ENCODE peak calls at places on chromosomes 1 and 21, in five cellular contexts. One of them, this sample, is unnamed.

GRCh38 chr1:109238382-109238781 is 11.0 kb upstream of the CELSR2 start:
- DNase-seq in Kasumi-1: no peak
- DNase-seq in central memory CD8-positive, alpha-beta T cell: no peak
- DNase-seq in NCI-H1105: no peak
- DNase-seq in glomerular endothelial cell: no peak
- DNase-seq in this sample: no peak

GRCh38 chr1:93827128-93827527 is 51.9 kb downstream of the DNTTIP2 start:
- DNase-seq in glomerular endothelial cell: no peak
- DNase-seq in NCI-H1105: no peak
- DNase-seq in Kasumi-1: no peak
- DNase-seq in central memory CD8-positive, alpha-beta T cell: no peak
- DNase-seq in this sample: no peak

GRCh38 chr1:199272690-199273089 is 633.9 kb downstream of the PTPRC start:
- DNase-seq in central memory CD8-positive, alpha-beta T cell: no peak
- DNase-seq in NCI-H1105: no peak
- DNase-seq in glomerular endothelial cell: peak; percentile 92
- DNase-seq in Kasumi-1: no peak
- DNase-seq in this sample: no peak

GRCh38 chr1:190098107-190098506 is 379.6 kb downstream of the BRINP3 start:
- DNase-seq in Kasumi-1: no peak
- DNase-seq in glomerular endothelial cell: no peak
- DNase-seq in central memory CD8-positive, alpha-beta T cell: no peak
- DNase-seq in NCI-H1105: no peak
- DNase-seq in this sample: no peak

GRCh38 chr1:1344672-1345361 is 4.4 kb downstream of the DVL1 start:
- DNase-seq in Kasumi-1: no peak
- DNase-seq in central memory CD8-positive, alpha-beta T cell: no peak
- DNase-seq in NCI-H1105: no peak
- DNase-seq in glomerular endothelial cell: no peak
- DNase-seq in this sample: no peak

GRCh38 chr21:37176716-37177115 is 90.4 kb downstream of the VPS26C start:
- DNase-seq in Kasumi-1: no peak
- DNase-seq in NCI-H1105: no peak
- DNase-seq in central memory CD8-positive, alpha-beta T cell: no peak
- DNase-seq in glomerular endothelial cell: no peak
- DNase-seq in this sample: no peak

GRCh38 chr1:184311580-184311979 is 75.2 kb upstream of the C1orf21 start:
- DNase-seq in central memory CD8-positive, alpha-beta T cell: no peak
- DNase-seq in Kasumi-1: no peak
- DNase-seq in NCI-H1105: no peak
- DNase-seq in glomerular endothelial cell: no peak
- DNase-seq in this sample: no peak

GRCh38 chr21:31204801-31205200 is 139.3 kb downstream of the TIAM1 start:
- DNase-seq in central memory CD8-positive, alpha-beta T cell: no peak
- DNase-seq in Kasumi-1: no peak
- DNase-seq in NCI-H1105: peak; percentile 52
- DNase-seq in glomerular endothelial cell: no peak
- DNase-seq in this sample: no peak

GRCh38 chr1:42173155-42173933 is 8.8 kb upstream of the GUCA2A start:
- DNase-seq in glomerular endothelial cell: no peak
- DNase-seq in Kasumi-1: peak; percentile 66
- DNase-seq in NCI-H1105: peak; percentile 63
- DNase-seq in central memory CD8-positive, alpha-beta T cell: peak; percentile 54
- DNase-seq in this sample: peak; percentile 17

GRCh38 chr1:18907021-18907913 is 4.9 kb upstream of the ALDH4A1 start:
- DNase-seq in Kasumi-1: peak; percentile 83
- DNase-seq in glomerular endothelial cell: no peak
- DNase-seq in NCI-H1105: peak; percentile 59
- DNase-seq in central memory CD8-positive, alpha-beta T cell: peak; percentile 57
- DNase-seq in this sample: peak; percentile 47

GRCh38 chr1:93700532-93701469 is 19.2 kb upstream of the BCAR3 start:
- DNase-seq in glomerular endothelial cell: no peak
- DNase-seq in NCI-H1105: no peak
- DNase-seq in Kasumi-1: no peak
- DNase-seq in central memory CD8-positive, alpha-beta T cell: no peak
- DNase-seq in this sample: no peak

GRCh38 chr1:34843392-34844251 is 15.9 kb downstream of the SMIM12 start:
- DNase-seq in glomerular endothelial cell: no peak
- DNase-seq in Kasumi-1: no peak
- DNase-seq in NCI-H1105: no peak
- DNase-seq in central memory CD8-positive, alpha-beta T cell: no peak
- DNase-seq in this sample: no peak

GRCh38 chr21:17688912-17689874 is 76.5 kb upstream of the BTG3 start:
- DNase-seq in central memory CD8-positive, alpha-beta T cell: peak; percentile 32
- DNase-seq in NCI-H1105: peak; percentile 85
- DNase-seq in Kasumi-1: no peak
- DNase-seq in glomerular endothelial cell: no peak
- DNase-seq in this sample: no peak

GRCh38 chr1:178037510-178038253 is 56.2 kb upstream of the RASAL2 start:
- DNase-seq in NCI-H1105: no peak
- DNase-seq in central memory CD8-positive, alpha-beta T cell: no peak
- DNase-seq in glomerular endothelial cell: no peak
- DNase-seq in Kasumi-1: peak; percentile 81
- DNase-seq in this sample: no peak

GRCh38 chr1:237012789-237013383 is 8.6 kb upstream of the MT1HL1 start:
- DNase-seq in glomerular endothelial cell: no peak
- DNase-seq in Kasumi-1: no peak
- DNase-seq in NCI-H1105: no peak
- DNase-seq in central memory CD8-positive, alpha-beta T cell: no peak
- DNase-seq in this sample: no peak

GRCh38 chr21:42395910-42396625 is at the start of gene TMPRSS3:
- DNase-seq in central memory CD8-positive, alpha-beta T cell: no peak
- DNase-seq in Kasumi-1: no peak
- DNase-seq in NCI-H1105: no peak
- DNase-seq in glomerular endothelial cell: no peak
- DNase-seq in this sample: no peak

GRCh38 chr1:29671446-29671845 is 435.1 kb downstream of the PTPRU start:
- DNase-seq in central memory CD8-positive, alpha-beta T cell: peak; percentile 5
- DNase-seq in NCI-H1105: no peak
- DNase-seq in glomerular endothelial cell: no peak
- DNase-seq in Kasumi-1: no peak
- DNase-seq in this sample: no peak

This sample was measured in GDM1.